ENCODE peak calls at places on chromosomes 4 and X, in ten cellular contexts. A is breast epithelium; F is left lung; N is GM12878; Q is endodermal cell; L is CD8-positive, alpha-beta T cell; Y is mammary epithelial cell; O is cardiac muscle cell; M is spleen; X is astrocyte. D is an unnamed sample. For H3K4me1, the result is how much of the 10 kb centered on the place peaks cover.

GRCh38 chrX:71606536-71607216 is 11.6 kb downstream of the CXCR3 start:
- DNase-seq in A (no peak), F (no peak), N (no peak), Q (no peak), L (peak), Y (no peak), O (no peak), M (peak), X (no peak), D (no peak)

GRCh38 chr4:5784960-5785611 is 74.1 kb downstream of the EVC start:
- DNase-seq in A (no peak), F (no peak), N (no peak), Q (peak), L (peak), Y (no peak), O (no peak), M (peak), X (no peak), D (no peak)

GRCh38 chr4:98514930-98515809 is 143.2 kb downstream of the TSPAN5 start:
- DNase-seq in A (no peak), F (no peak), N (no peak), Q (peak), L (no peak), Y (no peak), O (no peak), M (no peak), X (no peak), D (no peak)

GRCh38 chrX:154991039-154991438 is 31.5 kb downstream of the F8 start:
- DNase-seq in A (no peak), F (no peak), N (peak), Q (no peak), L (no peak), Y (peak), O (no peak), M (no peak), X (no peak), D (no peak)

GRCh38 chr4:77145806-77146425 is 11.1 kb upstream of the CCNG2 start:
- DNase-seq in A (no peak), F (no peak), N (no peak), Q (no peak), L (no peak), Y (peak), O (no peak), M (no peak), X (no peak), D (no peak)

GRCh38 chrX:20471483-20471882 is 204.8 kb upstream of the RPS6KA3 start:
- DNase-seq in A (no peak), F (no peak), N (no peak), Q (no peak), L (no peak), Y (no peak), O (no peak), M (no peak), X (no peak), D (no peak)

GRCh38 chr4:96566755-96567154 is 726.9 kb downstream of the PDHA2 start:
- DNase-seq in A (no peak), F (no peak), N (no peak), Q (no peak), L (no peak), Y (no peak), O (no peak), M (no peak), X (no peak), D (no peak)

GRCh38 chrX:96435636-96436035 is 249.0 kb upstream of the DIAPH2 start:
- DNase-seq in A (no peak), F (no peak), N (no peak), Q (no peak), L (no peak), Y (no peak), O (no peak), M (no peak), X (no peak), D (no peak)

GRCh38 chr4:95361696-95361965 is 187.1 kb downstream of the UNC5C start:
- DNase-seq in A (no peak), F (no peak), N (no peak), Q (no peak), L (no peak), Y (no peak), O (no peak), M (no peak), X (no peak), D (no peak)

GRCh38 chrX:2710041-2710471 is 19.0 kb downstream of the CD99 start:
- DNase-seq in A (no peak), F (no peak), N (no peak), Q (peak), L (no peak), Y (peak), O (no peak), M (peak), X (peak), D (no peak)

GRCh38 chrX:39242187-39242586 is 440.9 kb downstream of the MID1IP1 start:
- DNase-seq in A (no peak), F (no peak), N (no peak), Q (peak), L (no peak), Y (peak), O (peak), M (no peak), X (peak), D (peak)

GRCh38 chr4:57139783-57140182 is 29.6 kb upstream of the IGFBP7 start:
- DNase-seq in A (no peak), F (no peak), N (no peak), Q (no peak), L (no peak), Y (no peak), O (no peak), M (no peak), X (no peak), D (no peak)

GRCh38 chr4:163967710-163968109 is 473.2 kb downstream of the TMA16 start:
- DNase-seq in A (no peak), F (no peak), N (no peak), Q (no peak), L (no peak), Y (no peak), O (no peak), M (no peak), X (no peak), D (no peak)

GRCh38 chr4:53281438-53281837 is 84.4 kb downstream of the SCFD2 start:
- DNase-seq in A (no peak), F (no peak), N (no peak), Q (no peak), L (no peak), Y (no peak), O (no peak), M (no peak), X (no peak), D (no peak)

GRCh38 chr4:88093874-88094273 is 64.6 kb downstream of the ABCG2 start:
- DNase-seq in A (no peak), F (no peak), N (no peak), Q (no peak), L (no peak), Y (no peak), O (no peak), M (no peak), X (no peak), D (no peak)

GRCh38 chr4:179116011-179116410 is 1673.8 kb upstream of the AGA start:
- DNase-seq in A (no peak), F (no peak), N (no peak), Q (no peak), L (no peak), Y (no peak), O (no peak), M (no peak), X (peak), D (no peak)

GRCh38 chrX:2672084-2672483 is 19.0 kb upstream of the CD99 start:
- DNase-seq in A (no peak), F (no peak), N (no peak), Q (no peak), L (no peak), Y (no peak), O (no peak), M (no peak), X (no peak), D (no peak)

GRCh38 chrX:120562569-120562926 is 1.8 kb upstream of the CUL4B start:
- DNase-seq in A (no peak), F (no peak), N (no peak), Q (no peak), L (no peak), Y (no peak), O (no peak), M (no peak), X (no peak), D (no peak)

GRCh38 chr4:27010334-27010940 is 149.8 kb downstream of the STIM2 start:
- DNase-seq in A (peak), F (no peak), N (peak), Q (peak), L (peak), Y (peak), O (peak), M (peak), X (peak), D (peak)

GRCh38 chr4:164748375-164748774 is 5.6 kb upstream of the SMIM31 start:
- DNase-seq in A (no peak), F (no peak), N (no peak), Q (no peak), L (no peak), Y (peak), O (peak), M (no peak), X (peak), D (no peak)

GRCh38 chrX:86028681-86029080 is 18.7 kb downstream of the CHM start:
- DNase-seq in A (no peak), F (no peak), N (no peak), Q (no peak), L (no peak), Y (no peak), O (no peak), M (no peak), X (no peak), D (no peak)

GRCh38 chr4:77710125-77710524 is 104.5 kb downstream of the CXCL13 start:
- DNase-seq in A (no peak), F (no peak), N (no peak), Q (no peak), L (no peak), Y (no peak), O (no peak), M (no peak), X (no peak), D (no peak)

GRCh38 chrX:21800344-21800770 is 39.1 kb upstream of the MBTPS2 start:
- DNase-seq in A (no peak), F (no peak), N (no peak), Q (no peak), L (no peak), Y (peak), O (no peak), M (no peak), X (peak), D (no peak)

GRCh38 chr4:81504685-81505598 is 33.2 kb upstream of the RASGEF1B start:
- DNase-seq in A (peak), F (peak), N (no peak), Q (no peak), L (peak), Y (no peak), O (no peak), M (peak), X (no peak), D (no peak)

GRCh38 chr4:10529891-10530786 is 72.9 kb upstream of the ZNF518B start:
- DNase-seq in A (no peak), F (no peak), N (no peak), Q (no peak), L (no peak), Y (peak), O (no peak), M (no peak), X (peak), D (no peak)

GRCh38 chrX:66221856-66222255 is 57.8 kb downstream of the HEPH start:
- DNase-seq in A (no peak), F (no peak), N (no peak), Q (no peak), L (no peak), Y (no peak), O (no peak), M (no peak), X (no peak), D (no peak)

GRCh38 chrX:10310502-10310901 is 153.7 kb downstream of the CLCN4 start:
- DNase-seq in A (no peak), F (no peak), N (no peak), Q (no peak), L (no peak), Y (no peak), O (no peak), M (no peak), X (no peak), D (peak)

GRCh38 chr4:153573881-153574807 is 108.0 kb downstream of the TMEM131L start:
- DNase-seq in A (peak), F (peak), N (no peak), Q (no peak), L (peak), Y (peak), O (peak), M (peak), X (peak), D (peak)

GRCh38 chr4:5996641-5997040 is 21.6 kb downstream of the C4orf50 start:
- DNase-seq in A (no peak), F (no peak), N (no peak), Q (peak), L (no peak), Y (no peak), O (no peak), M (no peak), X (no peak), D (no peak)

GRCh38 chr4:74638689-74639088 is 155.6 kb downstream of the BTC start:
- DNase-seq in A (no peak), F (no peak), N (no peak), Q (no peak), L (no peak), Y (no peak), O (no peak), M (no peak), X (no peak), D (no peak)

GRCh38 chr4:28709821-28710330 is 1849.2 kb downstream of the STIM2 start:
- DNase-seq in A (no peak), F (no peak), N (no peak), Q (no peak), L (no peak), Y (peak), O (no peak), M (no peak), X (no peak), D (no peak)

GRCh38 chr4:129929052-129929451 is 833.1 kb downstream of the C4orf33 start:
- DNase-seq in A (no peak), F (no peak), N (no peak), Q (peak), L (no peak), Y (no peak), O (no peak), M (no peak), X (no peak), D (peak)

GRCh38 chr4:138500869-138501268 is 258.7 kb upstream of the SLC7A11 start:
- DNase-seq in A (no peak), F (no peak), N (no peak), Q (no peak), L (no peak), Y (no peak), O (no peak), M (no peak), X (no peak), D (no peak)

GRCh38 chr4:169089004-169089403 is 78.9 kb upstream of the CBR4 start:
- DNase-seq in A (no peak), F (no peak), N (no peak), Q (peak), L (no peak), Y (no peak), O (no peak), M (no peak), X (no peak), D (peak)

GRCh38 chr4:762211-763190 is 56.9 kb downstream of the PCGF3 start:
- DNase-seq in A (no peak), F (peak), N (no peak), Q (no peak), L (no peak), Y (no peak), O (no peak), M (no peak), X (peak), D (no peak)
- TF ChIP-seq CTCF in A (peak), F (no peak), N (peak), Q (peak), L (no peak), Y (peak), O (peak), M (no peak), X (peak), D (peak)

GRCh38 chr4:7458477-7458876 is 23.7 kb upstream of the PSAPL1 start:
- DNase-seq in A (no peak), F (peak), N (no peak), Q (no peak), L (no peak), Y (no peak), O (no peak), M (no peak), X (no peak), D (no peak)

GRCh38 chr4:7459471-7459870 is 24.7 kb upstream of the PSAPL1 start:
- DNase-seq in A (no peak), F (peak), N (no peak), Q (no peak), L (no peak), Y (no peak), O (no peak), M (no peak), X (no peak), D (no peak)

GRCh38 chr4:7460591-7460990 is 25.9 kb upstream of the PSAPL1 start:
- DNase-seq in A (no peak), F (peak), N (no peak), Q (no peak), L (no peak), Y (no peak), O (no peak), M (no peak), X (no peak), D (peak)

GRCh38 chr4:7458066-7458425 is 23.3 kb upstream of the PSAPL1 start:
- DNase-seq in A (no peak), F (peak), N (no peak), Q (no peak), L (no peak), Y (no peak), O (no peak), M (no peak), X (no peak), D (no peak)

DNA sequence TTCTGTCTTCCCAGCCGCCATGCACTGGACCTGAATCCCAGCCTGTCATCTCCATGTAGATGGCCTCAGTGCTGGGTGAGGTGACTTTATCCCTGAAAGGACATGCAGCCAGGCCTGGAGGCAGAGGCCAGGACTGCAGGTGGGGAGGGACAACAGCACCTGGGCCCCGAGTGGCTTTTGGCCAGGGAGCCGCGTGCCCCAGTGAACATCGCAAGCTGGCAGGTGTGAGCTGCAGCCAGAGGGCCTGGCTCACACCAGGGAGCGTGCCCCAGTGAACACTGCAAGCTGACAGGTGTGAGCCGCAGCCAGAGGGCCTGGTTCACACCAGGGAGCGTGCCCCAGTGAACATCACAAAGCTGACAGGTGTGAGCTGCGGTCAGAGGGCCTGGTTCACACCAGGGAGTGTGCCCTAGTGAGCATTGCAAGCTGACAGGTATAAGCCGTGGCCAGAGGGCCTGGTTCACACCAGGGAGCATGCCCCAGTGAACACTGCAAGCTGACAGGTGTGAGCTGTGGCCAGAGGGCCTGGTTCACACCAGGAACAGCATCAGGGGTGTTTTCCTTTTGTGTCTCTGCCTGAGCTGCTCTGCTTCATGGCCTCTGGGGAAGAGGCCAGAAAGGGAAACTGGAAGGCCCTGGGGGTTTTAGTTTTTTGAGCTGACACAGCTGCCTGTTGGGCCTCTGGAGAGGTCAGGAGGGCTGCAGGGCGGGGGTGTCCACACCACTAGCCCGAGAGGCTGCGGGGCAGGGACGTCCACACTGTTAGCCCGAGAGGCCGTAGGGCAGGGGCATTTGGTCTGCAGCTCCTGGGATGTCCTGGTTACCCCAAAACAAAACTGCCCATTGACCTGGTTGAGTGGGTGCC is 22.7 kb upstream of the PSAPL1 start:
- DNase-seq in A (no peak), F (peak), N (no peak), Q (no peak), L (no peak), Y (no peak), O (no peak), M (no peak), X (no peak), D (no peak)
- H3K4me1 ChIP-seq in A (under half), F (under half), N (under half), Q (under half), L (under half), Y (under half), O (under half), M (under half), X (under half), D (under half)

GRCh38 chr4:184822356-184822755 is 3.4 kb downstream of the ACSL1 start:
- DNase-seq in A (no peak), F (no peak), N (no peak), Q (no peak), L (no peak), Y (no peak), O (no peak), M (no peak), X (no peak), D (no peak)

GRCh38 chr4:184825394-184826314 is at the start of gene ACSL1:
- DNase-seq in A (peak), F (peak), N (no peak), Q (peak), L (peak), Y (peak), O (peak), M (peak), X (peak), D (peak)

GRCh38 chr4:184824776-184825393 is 883 bp downstream of the ACSL1 start:
- DNase-seq in A (no peak), F (no peak), N (no peak), Q (peak), L (peak), Y (peak), O (no peak), M (no peak), X (no peak), D (no peak)

GRCh38 chr4:184826315-184827266 is 823 bp upstream of the ACSL1 start:
- DNase-seq in A (no peak), F (peak), N (no peak), Q (no peak), L (no peak), Y (no peak), O (peak), M (peak), X (no peak), D (no peak)

DNA sequence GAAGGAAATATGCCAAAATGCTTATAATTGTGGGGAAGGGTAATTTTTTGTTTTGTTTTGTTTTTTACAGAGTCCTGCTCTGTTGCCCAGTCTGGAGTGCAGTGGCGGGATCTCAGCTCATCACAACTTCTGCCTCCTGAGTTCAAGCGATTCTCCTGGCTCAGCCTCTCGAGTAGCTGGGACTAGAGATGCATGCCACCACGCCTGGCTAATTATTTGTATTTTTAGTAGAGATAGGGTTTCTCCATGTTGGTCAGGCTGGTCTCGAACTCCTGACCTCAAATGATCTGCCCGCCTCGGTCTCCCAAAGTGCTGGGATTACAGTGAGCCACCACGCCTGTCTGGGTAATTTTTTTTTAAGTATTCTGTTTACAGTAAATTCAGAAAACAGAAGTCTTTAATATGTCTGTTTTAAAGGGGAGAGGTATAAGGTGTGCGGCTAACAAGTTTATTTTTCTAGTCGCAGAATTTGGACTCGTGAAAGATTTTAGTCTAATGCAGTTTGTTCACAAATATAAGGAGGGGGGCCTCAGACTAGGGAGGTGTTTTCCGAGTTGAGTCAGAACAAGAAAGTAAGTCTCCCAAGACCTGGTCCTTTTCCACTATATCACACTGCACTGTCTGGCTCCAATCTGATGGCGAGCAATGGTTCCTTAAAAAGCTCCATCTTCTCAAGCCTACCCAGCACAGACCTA is 1.5 kb downstream of the ACSL1 start:
- DNase-seq in A (no peak), F (no peak), N (no peak), Q (no peak), L (no peak), Y (peak), O (no peak), M (no peak), X (no peak), D (no peak)
- H3K4me3 ChIP-seq in A (peak), F (peak), N (peak), Q (peak), L (peak), Y (peak), O (peak), M (peak), X (peak), D (no peak)

DNA sequence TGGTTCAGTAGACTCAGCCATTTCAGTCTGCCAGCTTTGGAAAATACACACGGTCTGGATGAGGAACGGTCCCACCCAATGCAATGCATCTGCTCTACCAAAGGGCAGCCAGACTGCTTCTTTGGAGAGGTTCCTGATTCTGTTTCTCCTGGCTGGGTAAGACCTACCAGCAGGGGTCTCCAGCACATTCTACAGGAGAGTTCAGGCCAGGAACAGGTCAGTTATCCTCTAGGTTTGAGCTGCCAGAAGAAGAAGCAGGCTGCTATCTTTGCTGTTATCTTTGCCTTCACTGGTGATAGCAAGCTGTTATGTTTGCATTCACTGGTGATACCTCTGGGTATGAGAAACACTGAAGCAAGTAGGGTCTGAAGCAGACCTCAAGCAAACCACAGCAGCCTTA is 45.5 kb upstream of the PBDC1 start:
- DNase-seq in A (no peak), F (no peak), N (no peak), Q (peak), L (no peak), Y (no peak), O (no peak), M (no peak), X (no peak), D (no peak)
- TF ChIP-seq CTCF in A (no peak), F (no peak), N (peak), Q (peak), L (no peak), Y (peak), O (no peak), M (no peak), X (no peak), D (peak)

GRCh38 chr4:38086515-38087226 is 126.5 kb downstream of the PTTG2 start:
- DNase-seq in A (no peak), F (no peak), N (no peak), Q (peak), L (no peak), Y (no peak), O (no peak), M (no peak), X (no peak), D (no peak)
- H3K4me1 ChIP-seq in A (under half), F (under half), N (under half), Q (under half), L (under half), Y (under half), O (half or more), M (under half), X (under half), D (under half)

D was measured in BE2C.